ENCODE peak calls at places on chromosomes 7 and 10, in six cellular contexts. F is fibroblast of pulmonary artery, T is transverse colon, E is tibial artery, P is right lobe of liver, N is coronary artery. G is an unnamed sample.

GRCh38 chr10:30027057-30028005 is 32.1 kb downstream of the JCAD start:
- DNase-seq in F (peak), T (peak), E (no peak), P (peak), N (no peak), G (peak)

GRCh38 chr10:95818663-95819062 is 62.7 kb downstream of the ENTPD1 start:
- DNase-seq in F (peak), T (no peak), E (no peak), P (no peak), N (no peak), G (no peak)

GRCh38 chr10:49318751-49319150 is 19.8 kb downstream of the C10orf71 start:
- DNase-seq in F (no peak), T (no peak), E (no peak), P (no peak), N (no peak), G (peak)

GRCh38 chr10:89738551-89739209 is 37.3 kb downstream of the KIF20B start:
- DNase-seq in F (no peak), T (no peak), E (no peak), P (no peak), N (no peak), G (no peak)

GRCh38 chr7:85023066-85023687 is 163.7 kb downstream of the SEMA3D start:
- DNase-seq in F (peak), T (no peak), E (no peak), P (no peak), N (no peak), G (no peak)

GRCh38 chr10:32372000-32372875 is 25.3 kb upstream of the EPC1 start:
- DNase-seq in F (no peak), T (no peak), E (no peak), P (no peak), N (no peak), G (no peak)

GRCh38 chr10:11533328-11533781 is 78.1 kb downstream of the USP6NL start:
- DNase-seq in F (peak), T (no peak), E (no peak), P (no peak), N (no peak), G (no peak)

GRCh38 chr7:36277247-36277542 is 112.5 kb upstream of the ANLN start:
- DNase-seq in F (no peak), T (no peak), E (no peak), P (peak), N (no peak), G (no peak)

GRCh38 chr10:49393301-49393700 is 2.6 kb downstream of the DRGX start:
- DNase-seq in F (no peak), T (no peak), E (no peak), P (no peak), N (no peak), G (no peak)

GRCh38 chr10:132745511-132745910 is 40.4 kb downstream of the NKX6-2 start:
- DNase-seq in F (no peak), T (no peak), E (no peak), P (no peak), N (no peak), G (no peak)

GRCh38 chr7:135862586-135863361 is 114.2 kb upstream of the FAM180A start:
- DNase-seq in F (no peak), T (no peak), E (no peak), P (no peak), N (no peak), G (no peak)

GRCh38 chr7:92464515-92464914 is 13.2 kb downstream of the ERVW-1 start:
- DNase-seq in F (no peak), T (no peak), E (no peak), P (no peak), N (no peak), G (no peak)

GRCh38 chr10:126186746-126187145 is 201.5 kb downstream of the ADAM12 start:
- DNase-seq in F (no peak), T (no peak), E (no peak), P (no peak), N (no peak), G (no peak)

GRCh38 chr7:95905165-95905564 is 132.8 kb downstream of the DYNC1I1 start:
- DNase-seq in F (peak), T (no peak), E (no peak), P (no peak), N (no peak), G (no peak)

GRCh38 chr10:91105269-91105668 is 115.2 kb upstream of the PCGF5 start:
- DNase-seq in F (no peak), T (no peak), E (no peak), P (no peak), N (no peak), G (no peak)

GRCh38 chr10:119466655-119467054 is 75.9 kb downstream of the RGS10 start:
- DNase-seq in F (no peak), T (no peak), E (no peak), P (peak), N (peak), G (no peak)

GRCh38 chr10:120369831-120370230 is 87.2 kb upstream of the PLPP4 start:
- DNase-seq in F (no peak), T (no peak), E (no peak), P (no peak), N (no peak), G (no peak)

GRCh38 chr7:155069992-155070827 is at the start of gene HTR5A:
- DNase-seq in F (peak), T (peak), E (peak), P (peak), N (no peak), G (no peak)
- TF ChIP-seq CTCF in F (no peak), T (no peak), E (no peak), P (no peak), N (no peak), G (no peak)

GRCh38 chr7:56063882-56064625 is at the start of gene SUMF2:
- DNase-seq in F (peak), T (peak), E (peak), P (peak), N (peak), G (peak)
- TF ChIP-seq CTCF in F (peak), T (no peak), E (no peak), P (peak), N (no peak), G (no peak)

GRCh38 chr10:71713135-71714040 is 6.2 kb downstream of the C10orf105 start:
- DNase-seq in F (peak), T (peak), E (peak), P (peak), N (peak), G (no peak)
- TF ChIP-seq CTCF in F (peak), T (no peak), E (no peak), P (no peak), N (no peak), G (no peak)

GRCh38 chr10:75904499-75905283 is 473.3 kb downstream of the LRMDA start:
- DNase-seq in F (no peak), T (no peak), E (no peak), P (no peak), N (no peak), G (no peak)

GRCh38 chr10:75911426-75911825 is 480.0 kb downstream of the LRMDA start:
- DNase-seq in F (no peak), T (no peak), E (no peak), P (no peak), N (no peak), G (no peak)

DNA sequence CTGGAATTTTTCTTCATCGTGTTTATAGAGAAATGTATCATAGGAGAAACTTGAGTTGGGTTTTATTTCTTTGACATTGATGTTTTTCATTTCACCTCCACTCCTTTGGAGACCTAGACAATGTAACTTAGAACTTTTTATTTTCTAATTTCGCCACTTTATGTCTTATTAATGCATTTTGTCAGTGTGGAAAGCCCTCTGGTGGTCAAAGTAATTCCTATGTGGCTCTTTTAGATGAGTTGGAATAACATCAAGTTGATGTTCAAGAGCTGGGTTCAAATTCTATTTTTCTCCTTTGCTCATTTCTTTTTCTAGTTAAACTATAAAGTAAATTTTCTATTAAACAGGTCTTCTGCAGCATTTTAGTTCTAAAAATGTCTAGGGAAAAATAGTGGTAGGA is 478.6 kb downstream of the LRMDA start:
- DNase-seq in F (peak), T (no peak), E (no peak), P (no peak), N (no peak), G (no peak)
- TF ChIP-seq CTCF in F (peak), T (peak), E (peak), P (peak), N (peak), G (peak)

GRCh38 chr7:116291937-116292336 is 81.6 kb downstream of the TES start:
- DNase-seq in F (no peak), T (no peak), E (no peak), P (no peak), N (no peak), G (no peak)

GRCh38 chr7:116293633-116294032 is 83.3 kb downstream of the TES start:
- DNase-seq in F (no peak), T (no peak), E (no peak), P (no peak), N (no peak), G (no peak)

GRCh38 chr7:116290740-116291139 is 80.4 kb downstream of the TES start:
- DNase-seq in F (no peak), T (no peak), E (no peak), P (no peak), N (no peak), G (no peak)

GRCh38 chr7:116292381-116292780 is 82.0 kb downstream of the TES start:
- DNase-seq in F (no peak), T (no peak), E (no peak), P (no peak), N (no peak), G (no peak)

GRCh38 chr7:116293139-116293538 is 82.8 kb downstream of the TES start:
- DNase-seq in F (no peak), T (no peak), E (no peak), P (no peak), N (no peak), G (no peak)
- TF ChIP-seq CTCF in F (peak), T (no peak), E (no peak), P (no peak), N (no peak), G (no peak)

GRCh38 chr7:11369696-11370095 is 396.0 kb downstream of the PHF14 start:
- DNase-seq in F (no peak), T (no peak), E (no peak), P (no peak), N (no peak), G (no peak)

DNA sequence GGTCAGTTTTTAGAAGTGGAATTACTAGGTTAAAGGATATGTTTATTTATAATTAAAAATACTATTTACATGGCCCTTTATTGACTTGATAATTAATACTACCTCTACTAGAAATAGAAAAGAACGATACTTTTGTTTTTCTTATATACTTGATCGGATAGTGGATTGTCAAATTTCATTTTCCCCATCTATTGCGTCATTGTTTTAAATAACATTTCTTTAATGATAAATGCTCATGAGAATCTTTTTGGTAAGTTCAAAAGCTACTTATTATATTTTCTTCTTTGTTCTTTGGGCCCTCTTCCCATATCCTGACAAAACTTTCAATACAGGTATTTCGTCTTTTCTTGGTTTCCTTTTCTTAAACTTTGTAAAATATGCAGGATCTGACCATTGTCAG is 392.4 kb downstream of the PHF14 start:
- DNase-seq in F (no peak), T (no peak), E (no peak), P (no peak), N (no peak), G (no peak)
- TF ChIP-seq CTCF in F (no peak), T (no peak), E (no peak), P (no peak), N (no peak), G (no peak)

GRCh38 chr10:72353963-72354355 is 760 bp downstream of the DNAJB12 start:
- DNase-seq in F (peak), T (no peak), E (peak), P (no peak), N (peak), G (no peak)

GRCh38 chr10:72356115-72356514 is 1.4 kb upstream of the DNAJB12 start:
- DNase-seq in F (no peak), T (no peak), E (no peak), P (no peak), N (no peak), G (no peak)

GRCh38 chr10:72355214-72355555 is 466 bp upstream of the DNAJB12 start:
- DNase-seq in F (no peak), T (no peak), E (no peak), P (no peak), N (no peak), G (no peak)

GRCh38 chr10:72353028-72353962 is 1.4 kb downstream of the DNAJB12 start:
- DNase-seq in F (peak), T (no peak), E (no peak), P (peak), N (no peak), G (no peak)

GRCh38 chr10:72354356-72355213 is at the start of gene DNAJB12:
- DNase-seq in F (peak), T (peak), E (peak), P (peak), N (peak), G (peak)
- TF ChIP-seq CTCF in F (no peak), T (no peak), E (no peak), P (no peak), N (no peak), G (no peak)

GRCh38 chr7:120272261-120272895 is 597 bp upstream of the KCND2 start:
- DNase-seq in F (peak), T (no peak), E (no peak), P (no peak), N (no peak), G (no peak)
- TF ChIP-seq CTCF in F (peak), T (peak), E (peak), P (peak), N (peak), G (peak)

G was measured in CD14-positive monocyte.